ENCODE peak calls at places on chromosome 4, in eight cellular contexts. H is heart left ventricle; C is right atrium auricular region; L is fibroblast of lung; Z is left ventricle myocardium inferior; V is A549; E is CD8-positive, alpha-beta T cell; K is GM23338. W is an unnamed sample.

GRCh38 chr4:85812776-85813175 is 337.8 kb downstream of the ARHGAP24 start:
- DNase-seq in H (no peak), C (no peak), L (no peak), Z (no peak), V (no peak), E (no peak), K (no peak), W (no peak)

GRCh38 chr4:122099896-122100295 is 52.2 kb upstream of the BLTP1 start:
- DNase-seq in H (no peak), C (no peak), L (peak), Z (no peak), V (no peak), E (no peak), K (no peak), W (no peak)

GRCh38 chr4:83582289-83582756 is 46.4 kb downstream of the GPAT3 start:
- DNase-seq in H (peak), C (no peak), L (peak), Z (no peak), V (no peak), E (no peak), K (no peak), W (no peak)

GRCh38 chr4:24137963-24138601 is 248.2 kb upstream of the PPARGC1A start:
- DNase-seq in H (no peak), C (no peak), L (peak), Z (no peak), V (no peak), E (no peak), K (no peak), W (no peak)

GRCh38 chr4:151876411-151876988 is 115.7 kb upstream of the GATB start:
- DNase-seq in H (no peak), C (no peak), L (no peak), Z (no peak), V (no peak), E (no peak), K (no peak), W (no peak)

GRCh38 chr4:66911898-66912297 is 633.4 kb downstream of the CENPC start:
- DNase-seq in H (no peak), C (no peak), L (no peak), Z (no peak), V (no peak), E (no peak), K (no peak), W (no peak)

GRCh38 chr4:157423526-157424020 is 203.0 kb downstream of the GRIA2 start:
- DNase-seq in H (no peak), C (no peak), L (no peak), Z (no peak), V (no peak), E (no peak), K (no peak), W (no peak)

GRCh38 chr4:124642846-124643245 is 69.7 kb downstream of the ANKRD50 start:
- DNase-seq in H (no peak), C (no peak), L (no peak), Z (no peak), V (no peak), E (no peak), K (no peak), W (no peak)

GRCh38 chr4:118981839-118982381 is 93.3 kb downstream of the SYNPO2 start:
- DNase-seq in H (peak), C (peak), L (peak), Z (no peak), V (peak), E (peak), K (peak), W (peak)

GRCh38 chr4:163587867-163588266 is 93.4 kb downstream of the TMA16 start:
- DNase-seq in H (no peak), C (no peak), L (no peak), Z (no peak), V (no peak), E (no peak), K (peak), W (no peak)
- TF ChIP-seq CTCF in H (no peak), C (no peak), L (peak), Z (peak), V (no peak), E (peak), K (peak), W (no peak)

DNA sequence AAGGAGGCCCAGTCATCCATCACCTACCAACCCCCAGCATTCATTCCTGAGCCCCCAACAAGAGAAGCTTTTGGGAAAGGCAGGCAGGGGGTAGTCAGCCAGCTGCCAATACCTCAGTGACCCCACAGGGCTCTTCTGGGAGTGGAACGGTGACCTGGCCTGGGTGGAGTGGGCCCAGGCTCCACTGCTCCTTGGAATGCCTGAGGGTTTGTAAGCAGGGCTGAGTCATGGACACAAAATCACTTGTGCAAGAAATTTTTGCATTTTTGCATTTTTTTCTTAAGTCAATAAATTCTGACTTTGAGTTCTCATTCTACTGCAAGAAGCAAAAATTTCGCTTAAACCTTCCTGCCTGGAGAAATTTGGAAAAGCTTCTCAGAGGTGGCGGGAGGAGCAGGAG is 18.5 kb downstream of the SORCS2 start:
- DNase-seq in H (no peak), C (no peak), L (peak), Z (no peak), V (no peak), E (no peak), K (no peak), W (no peak)
- H3K27ac ChIP-seq in H (no peak), C (no peak), L (no peak), Z (no peak), V (peak), E (no peak), K (no peak), W (no peak)

GRCh38 chr4:184457530-184458249 is 16.7 kb downstream of the IRF2 start:
- DNase-seq in H (no peak), C (no peak), L (no peak), Z (no peak), V (no peak), E (no peak), K (no peak), W (no peak)

GRCh38 chr4:184453402-184454160 is 20.8 kb downstream of the IRF2 start:
- DNase-seq in H (no peak), C (no peak), L (peak), Z (no peak), V (no peak), E (peak), K (peak), W (no peak)

GRCh38 chr4:184455299-184455698 is 19.1 kb downstream of the IRF2 start:
- DNase-seq in H (no peak), C (no peak), L (no peak), Z (no peak), V (no peak), E (no peak), K (no peak), W (no peak)

GRCh38 chr4:184459413-184459812 is 14.9 kb downstream of the IRF2 start:
- DNase-seq in H (no peak), C (no peak), L (peak), Z (no peak), V (no peak), E (no peak), K (no peak), W (no peak)

GRCh38 chr4:184456337-184456736 is 18.0 kb downstream of the IRF2 start:
- DNase-seq in H (no peak), C (no peak), L (no peak), Z (no peak), V (no peak), E (no peak), K (no peak), W (no peak)
- TF ChIP-seq CTCF in H (no peak), C (no peak), L (no peak), Z (no peak), V (no peak), E (no peak), K (no peak), W (no peak)

GRCh38 chr4:100986360-100986868 is 360.9 kb downstream of the PPP3CA start:
- DNase-seq in H (no peak), C (no peak), L (peak), Z (no peak), V (no peak), E (no peak), K (peak), W (peak)

GRCh38 chr4:100982345-100982744 is 365.0 kb downstream of the PPP3CA start:
- DNase-seq in H (no peak), C (no peak), L (no peak), Z (no peak), V (no peak), E (no peak), K (no peak), W (no peak)

GRCh38 chr4:100983426-100983825 is 363.9 kb downstream of the PPP3CA start:
- DNase-seq in H (no peak), C (no peak), L (no peak), Z (no peak), V (no peak), E (no peak), K (no peak), W (no peak)

GRCh38 chr4:100984901-100985300 is 362.4 kb downstream of the PPP3CA start:
- DNase-seq in H (no peak), C (no peak), L (peak), Z (no peak), V (no peak), E (no peak), K (no peak), W (no peak)

GRCh38 chr4:100985576-100985975 is 361.8 kb downstream of the PPP3CA start:
- DNase-seq in H (no peak), C (no peak), L (no peak), Z (no peak), V (no peak), E (no peak), K (no peak), W (no peak)
- H3K27ac ChIP-seq in H (no peak), C (no peak), L (no peak), Z (no peak), V (no peak), E (no peak), K (no peak), W (no peak)

GRCh38 chr4:164871673-164872072 is 5.3 kb upstream of the APELA start:
- DNase-seq in H (no peak), C (no peak), L (no peak), Z (no peak), V (no peak), E (no peak), K (no peak), W (no peak)
- TF ChIP-seq CTCF in H (no peak), C (no peak), L (no peak), Z (no peak), V (no peak), E (no peak), K (no peak), W (no peak)